ENCODE peak calls at places on chromosome 14, in ten cellular contexts. One of them, this sample, is unnamed.

GRCh38 chr14:101628471-101628966 is 67.2 kb downstream of the DIO3 start:
- DNase-seq in left lung: peak
- DNase-seq in fibroblast of the aortic adventitia: peak
- DNase-seq in SK-N-SH: peak
- DNase-seq in psoas muscle: peak
- DNase-seq in astrocyte of the spinal cord: peak
- DNase-seq in adrenal gland: peak
- DNase-seq in left ventricle myocardium inferior: peak
- DNase-seq in body of pancreas: peak
- DNase-seq in HCT116: peak
- DNase-seq in this sample: peak

GRCh38 chr14:33617154-33617553 is 333.7 kb downstream of the EGLN3 start:
- DNase-seq in psoas muscle: no peak
- DNase-seq in body of pancreas: no peak
- DNase-seq in astrocyte of the spinal cord: peak
- DNase-seq in left ventricle myocardium inferior: no peak
- DNase-seq in adrenal gland: peak
- DNase-seq in SK-N-SH: no peak
- DNase-seq in HCT116: no peak
- DNase-seq in fibroblast of the aortic adventitia: peak
- DNase-seq in left lung: no peak
- DNase-seq in this sample: no peak

GRCh38 chr14:98290596-98290995 is 981.4 kb downstream of the BCL11B start:
- DNase-seq in left lung: no peak
- DNase-seq in psoas muscle: no peak
- DNase-seq in astrocyte of the spinal cord: peak
- DNase-seq in left ventricle myocardium inferior: no peak
- DNase-seq in adrenal gland: no peak
- DNase-seq in HCT116: no peak
- DNase-seq in fibroblast of the aortic adventitia: no peak
- DNase-seq in SK-N-SH: no peak
- DNase-seq in body of pancreas: no peak
- DNase-seq in this sample: no peak

GRCh38 chr14:53495846-53496343 is 342.8 kb upstream of the DDHD1 start:
- DNase-seq in fibroblast of the aortic adventitia: no peak
- DNase-seq in psoas muscle: no peak
- DNase-seq in HCT116: no peak
- DNase-seq in astrocyte of the spinal cord: no peak
- DNase-seq in left ventricle myocardium inferior: no peak
- DNase-seq in SK-N-SH: no peak
- DNase-seq in body of pancreas: no peak
- DNase-seq in left lung: no peak
- DNase-seq in adrenal gland: no peak
- DNase-seq in this sample: no peak

GRCh38 chr14:79581912-79582576 is 629.3 kb downstream of the DIO2 start:
- DNase-seq in left lung: no peak
- DNase-seq in fibroblast of the aortic adventitia: no peak
- DNase-seq in SK-N-SH: no peak
- DNase-seq in astrocyte of the spinal cord: peak
- DNase-seq in body of pancreas: no peak
- DNase-seq in adrenal gland: no peak
- DNase-seq in HCT116: no peak
- DNase-seq in left ventricle myocardium inferior: no peak
- DNase-seq in psoas muscle: no peak
- DNase-seq in this sample: no peak

GRCh38 chr14:52918486-52918885 is 32.4 kb downstream of the FERMT2 start:
- DNase-seq in adrenal gland: peak
- DNase-seq in left ventricle myocardium inferior: no peak
- DNase-seq in left lung: no peak
- DNase-seq in SK-N-SH: no peak
- DNase-seq in body of pancreas: no peak
- DNase-seq in HCT116: no peak
- DNase-seq in fibroblast of the aortic adventitia: peak
- DNase-seq in astrocyte of the spinal cord: peak
- DNase-seq in psoas muscle: no peak
- DNase-seq in this sample: peak

GRCh38 chr14:99194736-99195135 is 77.3 kb downstream of the BCL11B start:
- DNase-seq in SK-N-SH: no peak
- DNase-seq in left lung: peak
- DNase-seq in fibroblast of the aortic adventitia: no peak
- DNase-seq in adrenal gland: no peak
- DNase-seq in psoas muscle: no peak
- DNase-seq in left ventricle myocardium inferior: no peak
- DNase-seq in astrocyte of the spinal cord: no peak
- DNase-seq in HCT116: no peak
- DNase-seq in body of pancreas: no peak
- DNase-seq in this sample: no peak

GRCh38 chr14:31286456-31287293 is 79.1 kb upstream of the HECTD1 start:
- DNase-seq in astrocyte of the spinal cord: no peak
- DNase-seq in left ventricle myocardium inferior: no peak
- DNase-seq in psoas muscle: no peak
- DNase-seq in SK-N-SH: no peak
- DNase-seq in HCT116: peak
- DNase-seq in adrenal gland: peak
- DNase-seq in fibroblast of the aortic adventitia: no peak
- DNase-seq in left lung: no peak
- DNase-seq in body of pancreas: peak
- DNase-seq in this sample: peak

GRCh38 chr14:74906923-74907620 is 16.0 kb downstream of the RPS6KL1 start:
- DNase-seq in SK-N-SH: no peak
- DNase-seq in psoas muscle: peak
- DNase-seq in fibroblast of the aortic adventitia: no peak
- DNase-seq in body of pancreas: no peak
- DNase-seq in left lung: no peak
- DNase-seq in adrenal gland: no peak
- DNase-seq in left ventricle myocardium inferior: no peak
- DNase-seq in HCT116: no peak
- DNase-seq in astrocyte of the spinal cord: no peak
- DNase-seq in this sample: no peak

GRCh38 chr14:31465113-31465512 is 7.8 kb upstream of the DTD2 start:
- DNase-seq in HCT116: no peak
- DNase-seq in psoas muscle: no peak
- DNase-seq in left lung: no peak
- DNase-seq in SK-N-SH: no peak
- DNase-seq in astrocyte of the spinal cord: peak
- DNase-seq in fibroblast of the aortic adventitia: peak
- DNase-seq in left ventricle myocardium inferior: no peak
- DNase-seq in body of pancreas: no peak
- DNase-seq in adrenal gland: no peak
- DNase-seq in this sample: no peak

GRCh38 chr14:84036863-84037262 is 1493.1 kb upstream of the FLRT2 start:
- DNase-seq in astrocyte of the spinal cord: peak
- DNase-seq in left ventricle myocardium inferior: no peak
- DNase-seq in adrenal gland: no peak
- DNase-seq in body of pancreas: no peak
- DNase-seq in fibroblast of the aortic adventitia: no peak
- DNase-seq in HCT116: no peak
- DNase-seq in left lung: no peak
- DNase-seq in psoas muscle: no peak
- DNase-seq in SK-N-SH: no peak
- DNase-seq in this sample: peak

GRCh38 chr14:95662376-95663186 is 23.6 kb upstream of the TCL1B start:
- DNase-seq in fibroblast of the aortic adventitia: peak
- DNase-seq in psoas muscle: no peak
- DNase-seq in SK-N-SH: no peak
- DNase-seq in HCT116: no peak
- DNase-seq in body of pancreas: no peak
- DNase-seq in adrenal gland: peak
- DNase-seq in left ventricle myocardium inferior: no peak
- DNase-seq in left lung: no peak
- DNase-seq in astrocyte of the spinal cord: no peak
- DNase-seq in this sample: peak

GRCh38 chr14:72675126-72675525 is 218.8 kb downstream of the DPF3 start:
- DNase-seq in SK-N-SH: peak
- DNase-seq in left ventricle myocardium inferior: no peak
- DNase-seq in left lung: no peak
- DNase-seq in adrenal gland: no peak
- DNase-seq in HCT116: no peak
- DNase-seq in fibroblast of the aortic adventitia: no peak
- DNase-seq in body of pancreas: no peak
- DNase-seq in psoas muscle: no peak
- DNase-seq in astrocyte of the spinal cord: no peak
- DNase-seq in this sample: peak

GRCh38 chr14:68178282-68178681 is 358.7 kb downstream of the RAD51B start:
- DNase-seq in left ventricle myocardium inferior: no peak
- DNase-seq in fibroblast of the aortic adventitia: no peak
- DNase-seq in psoas muscle: no peak
- DNase-seq in adrenal gland: no peak
- DNase-seq in astrocyte of the spinal cord: peak
- DNase-seq in SK-N-SH: no peak
- DNase-seq in left lung: no peak
- DNase-seq in body of pancreas: no peak
- DNase-seq in HCT116: no peak
- DNase-seq in this sample: no peak

GRCh38 chr14:58638231-58639205 is 756 bp downstream of the DACT1 start:
- DNase-seq in adrenal gland: peak
- DNase-seq in HCT116: no peak
- DNase-seq in psoas muscle: peak
- DNase-seq in astrocyte of the spinal cord: peak
- DNase-seq in body of pancreas: peak
- DNase-seq in SK-N-SH: peak
- DNase-seq in fibroblast of the aortic adventitia: peak
- DNase-seq in left ventricle myocardium inferior: peak
- DNase-seq in left lung: peak
- DNase-seq in this sample: peak

GRCh38 chr14:58861546-58861945 is 223.8 kb downstream of the DACT1 start:
- DNase-seq in left ventricle myocardium inferior: no peak
- DNase-seq in fibroblast of the aortic adventitia: peak
- DNase-seq in left lung: no peak
- DNase-seq in body of pancreas: no peak
- DNase-seq in SK-N-SH: no peak
- DNase-seq in psoas muscle: no peak
- DNase-seq in HCT116: no peak
- DNase-seq in adrenal gland: no peak
- DNase-seq in astrocyte of the spinal cord: peak
- DNase-seq in this sample: no peak

GRCh38 chr14:101109347-101109638 is 205.8 kb upstream of the RTL1 start:
- DNase-seq in left ventricle myocardium inferior: no peak
- DNase-seq in fibroblast of the aortic adventitia: no peak
- DNase-seq in SK-N-SH: no peak
- DNase-seq in adrenal gland: no peak
- DNase-seq in left lung: no peak
- DNase-seq in astrocyte of the spinal cord: no peak
- DNase-seq in psoas muscle: peak
- DNase-seq in body of pancreas: no peak
- DNase-seq in HCT116: no peak
- DNase-seq in this sample: no peak

GRCh38 chr14:45048385-45048784 is 35.5 kb upstream of the PRPF39 start:
- DNase-seq in left ventricle myocardium inferior: no peak
- DNase-seq in left lung: no peak
- DNase-seq in adrenal gland: no peak
- DNase-seq in astrocyte of the spinal cord: no peak
- DNase-seq in fibroblast of the aortic adventitia: no peak
- DNase-seq in psoas muscle: no peak
- DNase-seq in body of pancreas: no peak
- DNase-seq in HCT116: no peak
- DNase-seq in SK-N-SH: no peak
- DNase-seq in this sample: no peak

DNA sequence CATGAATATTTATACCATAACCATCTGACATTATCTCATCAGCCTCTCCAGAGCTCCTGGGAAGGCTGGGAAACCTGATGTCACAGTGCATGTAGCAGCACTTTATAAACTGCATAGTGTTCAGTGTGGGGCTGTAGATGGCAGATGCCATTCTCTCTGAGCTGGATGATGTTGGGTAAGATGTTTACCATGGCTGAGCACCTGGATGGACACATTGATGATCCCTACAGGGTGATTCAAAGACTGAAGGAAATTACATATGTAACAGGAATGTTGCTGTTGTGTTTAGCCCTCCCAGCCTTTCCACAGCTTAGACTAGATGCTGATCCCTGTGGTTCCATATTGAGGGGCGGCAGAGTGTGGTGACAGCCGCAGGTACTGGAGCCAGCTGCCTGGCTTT is 37.4 kb downstream of the IFT43 start:
- DNase-seq in body of pancreas: no peak
- DNase-seq in adrenal gland: no peak
- DNase-seq in psoas muscle: no peak
- DNase-seq in SK-N-SH: no peak
- DNase-seq in astrocyte of the spinal cord: no peak
- DNase-seq in left ventricle myocardium inferior: no peak
- DNase-seq in HCT116: no peak
- DNase-seq in left lung: no peak
- DNase-seq in fibroblast of the aortic adventitia: no peak
- DNase-seq in this sample: no peak
- TF ChIP-seq CTCF in body of pancreas: no peak
- TF ChIP-seq CTCF in adrenal gland: no peak
- TF ChIP-seq CTCF in psoas muscle: no peak
- TF ChIP-seq CTCF in SK-N-SH: no peak
- TF ChIP-seq CTCF in astrocyte of the spinal cord: no peak
- TF ChIP-seq CTCF in left ventricle myocardium inferior: no peak
- TF ChIP-seq CTCF in HCT116: no peak
- TF ChIP-seq CTCF in left lung: no peak
- TF ChIP-seq CTCF in fibroblast of the aortic adventitia: no peak
- TF ChIP-seq CTCF in this sample: no peak

DNA sequence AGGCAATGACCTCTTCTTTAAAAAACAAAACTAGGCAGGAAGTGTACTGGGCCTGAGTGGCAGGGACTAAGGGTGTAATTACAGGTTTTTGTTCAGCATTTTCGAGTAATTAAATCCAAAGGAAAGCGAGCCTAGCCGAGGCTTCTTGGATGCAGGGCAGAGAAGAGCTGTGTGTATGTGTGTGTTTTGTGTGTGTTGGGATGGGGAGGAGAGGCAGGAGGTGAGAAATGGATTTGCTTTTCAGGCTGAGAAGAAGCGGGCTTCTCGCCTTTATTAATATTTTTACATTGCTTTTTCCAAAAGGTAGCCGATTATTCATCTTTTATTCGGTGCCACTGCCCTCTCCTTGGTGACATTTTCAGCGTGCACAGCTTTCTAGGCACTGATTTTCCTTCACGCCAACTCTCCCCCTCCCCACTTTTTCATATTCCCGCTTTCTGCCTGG is 8.9 kb upstream of the IRF2BPL start:
- DNase-seq in left lung: no peak
- DNase-seq in body of pancreas: no peak
- DNase-seq in HCT116: no peak
- DNase-seq in astrocyte of the spinal cord: no peak
- DNase-seq in psoas muscle: no peak
- DNase-seq in fibroblast of the aortic adventitia: no peak
- DNase-seq in SK-N-SH: no peak
- DNase-seq in left ventricle myocardium inferior: no peak
- DNase-seq in adrenal gland: no peak
- DNase-seq in this sample: no peak
- H3K4me3 ChIP-seq in left lung: no peak
- H3K4me3 ChIP-seq in body of pancreas: no peak
- H3K4me3 ChIP-seq in HCT116: no peak
- H3K4me3 ChIP-seq in astrocyte of the spinal cord: no peak
- H3K4me3 ChIP-seq in psoas muscle: no peak
- H3K4me3 ChIP-seq in fibroblast of the aortic adventitia: no peak
- H3K4me3 ChIP-seq in SK-N-SH: no peak
- H3K4me3 ChIP-seq in left ventricle myocardium inferior: no peak
- H3K4me3 ChIP-seq in adrenal gland: no peak
- H3K4me3 ChIP-seq in this sample: no peak

GRCh38 chr14:88333036-88333435 is 10.0 kb upstream of the KCNK10 start:
- DNase-seq in adrenal gland: no peak
- DNase-seq in left ventricle myocardium inferior: no peak
- DNase-seq in fibroblast of the aortic adventitia: no peak
- DNase-seq in left lung: no peak
- DNase-seq in astrocyte of the spinal cord: no peak
- DNase-seq in HCT116: no peak
- DNase-seq in psoas muscle: no peak
- DNase-seq in SK-N-SH: no peak
- DNase-seq in body of pancreas: no peak
- DNase-seq in this sample: no peak
- TF ChIP-seq CTCF in adrenal gland: no peak
- TF ChIP-seq CTCF in left ventricle myocardium inferior: no peak
- TF ChIP-seq CTCF in fibroblast of the aortic adventitia: no peak
- TF ChIP-seq CTCF in left lung: no peak
- TF ChIP-seq CTCF in astrocyte of the spinal cord: no peak
- TF ChIP-seq CTCF in HCT116: no peak
- TF ChIP-seq CTCF in psoas muscle: no peak
- TF ChIP-seq CTCF in SK-N-SH: no peak
- TF ChIP-seq CTCF in body of pancreas: no peak
- TF ChIP-seq CTCF in this sample: no peak

GRCh38 chr14:20782280-20782890 is 1.3 kb downstream of the RNASE6 start:
- DNase-seq in SK-N-SH: no peak
- DNase-seq in left lung: no peak
- DNase-seq in psoas muscle: no peak
- DNase-seq in adrenal gland: peak
- DNase-seq in astrocyte of the spinal cord: no peak
- DNase-seq in left ventricle myocardium inferior: no peak
- DNase-seq in HCT116: no peak
- DNase-seq in body of pancreas: no peak
- DNase-seq in fibroblast of the aortic adventitia: no peak
- DNase-seq in this sample: peak
- H3K4me3 ChIP-seq in SK-N-SH: no peak
- H3K4me3 ChIP-seq in left lung: no peak
- H3K4me3 ChIP-seq in psoas muscle: peak
- H3K4me3 ChIP-seq in adrenal gland: no peak
- H3K4me3 ChIP-seq in astrocyte of the spinal cord: no peak
- H3K4me3 ChIP-seq in left ventricle myocardium inferior: peak
- H3K4me3 ChIP-seq in HCT116: no peak
- H3K4me3 ChIP-seq in body of pancreas: no peak
- H3K4me3 ChIP-seq in fibroblast of the aortic adventitia: no peak
- H3K4me3 ChIP-seq in this sample: peak